ENCODE peak calls at places on chromosomes 3 and 15, in six cellular contexts. Z is ovary, W is Peyer's patch, J is uterus, N is adrenal gland, S is body of pancreas. A is an unnamed sample. For H3K27me3, the result is how much of the 10 kb centered on the place peaks cover.

GRCh38 chr3:72041531-72041930 is 256.6 kb upstream of the PROK2 start:
- DNase-seq in S (no peak), J (peak), Z (peak), N (no peak), W (no peak), A (no peak)

GRCh38 chr15:97235285-97235985 is 725.1 kb upstream of the ARRDC4 start:
- DNase-seq in W (no peak), Z (peak), J (peak), N (peak), S (peak), A (peak)

GRCh38 chr15:92869263-92869940 is 30.7 kb upstream of the CHD2 start:
- DNase-seq in J (no peak), S (no peak), N (peak), Z (no peak), W (no peak), A (no peak)

GRCh38 chr3:90015688-90016356 is 908.4 kb downstream of the EPHA3 start:
- DNase-seq in J (no peak), S (no peak), Z (peak), W (no peak), N (no peak), A (peak)

GRCh38 chr3:63809607-63810006 is 9.5 kb upstream of the C3orf49 start:
- DNase-seq in S (no peak), J (no peak), N (no peak), W (no peak), Z (no peak), A (no peak)

GRCh38 chr15:62964251-62964650 is 78.3 kb upstream of the TPM1 start:
- DNase-seq in W (no peak), N (no peak), S (no peak), Z (peak), J (no peak), A (no peak)

GRCh38 chr3:133868758-133869429 is 26.8 kb downstream of the RAB6B start:
- DNase-seq in Z (no peak), W (no peak), S (no peak), J (no peak), N (no peak), A (no peak)

GRCh38 chr15:85897818-85898717 is 103.3 kb upstream of the KLHL25 start:
- DNase-seq in J (no peak), Z (peak), N (no peak), S (no peak), W (no peak), A (peak)

GRCh38 chr3:71425491-71426071 is 157.9 kb downstream of the FOXP1 start:
- DNase-seq in Z (no peak), S (no peak), J (no peak), N (no peak), W (no peak), A (no peak)

GRCh38 chr3:107211608-107212007 is 165.6 kb upstream of the CCDC54 start:
- DNase-seq in N (no peak), J (no peak), S (no peak), W (no peak), Z (no peak), A (no peak)

GRCh38 chr3:188673509-188674239 is 498.1 kb upstream of the TPRG1 start:
- DNase-seq in W (no peak), J (no peak), N (no peak), Z (no peak), S (no peak), A (no peak)

GRCh38 chr15:83658406-83658805 is 4.5 kb downstream of the ADAMTSL3 start:
- DNase-seq in W (no peak), N (no peak), S (no peak), J (no peak), Z (no peak), A (peak)

GRCh38 chr15:70410371-70410975 is 312.8 kb upstream of the TLE3 start:
- DNase-seq in Z (no peak), J (no peak), N (no peak), S (no peak), W (no peak), A (no peak)

GRCh38 chr15:50549326-50549725 is 2.9 kb upstream of the USP50 start:
- DNase-seq in N (no peak), Z (no peak), S (no peak), W (no peak), J (no peak), A (no peak)

GRCh38 chr15:47756872-47757271 is 39.6 kb downstream of the SEMA6D start:
- DNase-seq in Z (no peak), W (no peak), J (no peak), S (no peak), N (no peak), A (no peak)

GRCh38 chr3:63654246-63654645 is 1.8 kb downstream of the SNTN start:
- DNase-seq in S (no peak), J (no peak), N (no peak), W (no peak), Z (no peak), A (no peak)

GRCh38 chr3:194203482-194204035 is 67.6 kb downstream of the HES1 start:
- DNase-seq in J (no peak), N (no peak), S (no peak), Z (no peak), W (no peak), A (no peak)

GRCh38 chr3:100210777-100211145 is 50.0 kb upstream of the TBC1D23 start:
- DNase-seq in S (no peak), N (no peak), Z (no peak), J (no peak), W (no peak), A (no peak)

GRCh38 chr3:69385723-69386483 is at the start of gene FRMD4B:
- DNase-seq in Z (peak), J (peak), W (peak), N (peak), S (peak), A (peak)

GRCh38 chr15:81330351-81331085 is 6.6 kb upstream of the STARD5 start:
- DNase-seq in W (no peak), J (no peak), N (no peak), S (no peak), Z (no peak), A (no peak)

GRCh38 chr15:84598993-84599392 is 1.8 kb upstream of the ZSCAN2 start:
- DNase-seq in J (peak), W (peak), Z (no peak), S (peak), N (peak), A (peak)

GRCh38 chr15:57554063-57554820 is 37.5 kb upstream of the MYZAP start:
- DNase-seq in N (no peak), W (no peak), J (no peak), Z (peak), S (no peak), A (no peak)

GRCh38 chr15:59170295-59170881 is 36.3 kb upstream of the LDHAL6B start:
- DNase-seq in S (peak), J (peak), W (no peak), N (peak), Z (peak), A (no peak)

GRCh38 chr15:71160976-71161375 is 45.7 kb downstream of the THSD4 start:
- DNase-seq in S (no peak), N (no peak), Z (no peak), W (no peak), J (no peak), A (no peak)

GRCh38 chr3:133659806-133660205 is 1.9 kb downstream of the TOPBP1 start:
- DNase-seq in S (no peak), Z (no peak), W (no peak), J (no peak), N (no peak), A (no peak)

GRCh38 chr15:70165811-70166284 is 68.1 kb upstream of the TLE3 start:
- DNase-seq in N (peak), S (peak), J (peak), W (no peak), Z (no peak), A (peak)

GRCh38 chr15:65916041-65916663 is 46.9 kb downstream of the RAB11A start:
- DNase-seq in J (no peak), W (no peak), N (no peak), Z (no peak), S (no peak), A (no peak)

GRCh38 chr3:51988286-51989146 is 5.2 kb downstream of the ACY1 start:
- DNase-seq in S (no peak), W (no peak), N (no peak), J (no peak), Z (no peak), A (no peak)
- TF ChIP-seq POLR2A in S (no peak), W (no peak), N (no peak), J (no peak), Z (no peak), A (no peak)

DNA sequence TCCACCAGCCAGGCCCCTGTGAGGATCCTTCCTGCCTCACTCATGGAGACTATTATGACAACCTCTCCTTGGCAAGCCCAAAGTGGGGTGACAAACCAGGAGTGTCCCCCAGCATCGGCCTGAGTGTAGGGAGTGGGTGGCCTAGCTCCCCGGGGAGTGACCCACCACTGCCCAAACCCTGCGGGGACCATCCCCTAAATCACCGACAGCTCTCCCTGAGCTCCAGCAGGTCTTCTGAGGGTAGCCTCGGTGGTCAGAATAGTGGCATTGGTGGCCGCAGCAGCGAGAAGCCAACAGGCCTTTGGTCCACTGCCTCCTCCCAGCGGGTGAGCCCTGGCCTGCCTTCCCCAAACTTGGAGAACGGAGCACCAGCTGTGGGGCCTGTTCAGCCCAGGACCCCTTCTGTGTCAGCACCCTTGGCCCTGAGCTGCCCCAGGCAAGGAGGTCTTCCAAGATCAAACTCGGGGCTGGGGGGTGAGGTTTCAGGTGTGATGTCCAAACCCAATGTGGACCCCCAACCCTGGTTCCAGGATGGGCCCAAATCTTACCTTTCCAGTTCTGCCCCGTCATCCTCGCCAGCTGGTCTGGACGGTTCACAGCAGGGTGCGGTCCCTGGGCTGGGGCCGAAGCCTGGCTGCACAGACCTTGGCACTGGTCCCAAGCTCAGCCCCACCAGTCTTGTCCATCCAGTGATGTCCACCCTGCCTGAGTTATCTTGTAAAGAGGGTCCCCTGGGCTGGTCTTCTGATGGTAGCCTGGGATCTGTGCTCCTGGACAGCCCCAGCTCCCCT is 1.0 kb downstream of the LIMD1 start:
- DNase-seq in J (no peak), N (peak), W (peak), Z (peak), S (no peak), A (peak)
- H3K4me3 ChIP-seq in J (peak), N (no peak), W (peak), Z (peak), S (no peak), A (peak)

GRCh38 chr3:13208706-13209295 is 135.6 kb upstream of the IQSEC1 start:
- DNase-seq in Z (no peak), W (no peak), J (no peak), N (no peak), S (no peak), A (no peak)
- H3K27me3 ChIP-seq in Z (under half), W (under half), J (under half), N (under half), S (under half), A (under half)

GRCh38 chr3:126285369-126285768 is 71.8 kb downstream of the KLF15 start:
- DNase-seq in S (no peak), W (no peak), Z (no peak), N (no peak), J (no peak), A (no peak)

GRCh38 chr3:126288314-126288713 is 68.9 kb downstream of the KLF15 start:
- DNase-seq in W (no peak), N (peak), S (peak), Z (no peak), J (no peak), A (no peak)

GRCh38 chr3:126290325-126290724 is 66.9 kb downstream of the KLF15 start:
- DNase-seq in J (no peak), N (no peak), W (no peak), Z (no peak), S (no peak), A (no peak)

GRCh38 chr3:126287171-126287535 is 70.1 kb downstream of the KLF15 start:
- DNase-seq in Z (no peak), S (no peak), N (no peak), W (no peak), J (no peak), A (no peak)

GRCh38 chr3:126287536-126288181 is 69.5 kb downstream of the KLF15 start:
- DNase-seq in Z (peak), J (peak), W (no peak), S (peak), N (peak), A (peak)
- TF ChIP-seq POLR2A in Z (no peak), J (peak), W (no peak), S (peak), N (no peak), A (peak)

GRCh38 chr3:127816783-127817182 is 5.5 kb downstream of the MGLL start:
- DNase-seq in Z (no peak), W (no peak), S (no peak), N (no peak), J (no peak), A (no peak)
- H3K4me3 ChIP-seq in Z (no peak), W (no peak), S (no peak), N (no peak), J (no peak), A (no peak)